ENCODE peak calls at places on chromosomes 5 and 9, in five cellular contexts. One of them, this sample, is unnamed.
A peak's percentile ranks its signal among the peaks of the same experiment; 100 is the strongest.

GRCh38 chr5:158634713-158635112 is 465.0 kb downstream of the EBF1 start:
- DNase-seq in Peyer's patch: no peak
- DNase-seq in IMR-90: no peak
- DNase-seq in HepG2: no peak
- DNase-seq in tibial nerve: no peak
- DNase-seq in this sample: no peak

GRCh38 chr5:158843305-158843704 is 256.4 kb downstream of the EBF1 start:
- DNase-seq in Peyer's patch: no peak
- DNase-seq in HepG2: no peak
- DNase-seq in tibial nerve: no peak
- DNase-seq in IMR-90: no peak
- DNase-seq in this sample: no peak

GRCh38 chr5:147565524-147565923 is 55.7 kb upstream of the DPYSL3 start:
- DNase-seq in HepG2: peak; percentile 17
- DNase-seq in Peyer's patch: no peak
- DNase-seq in IMR-90: peak; percentile 81
- DNase-seq in tibial nerve: no peak
- DNase-seq in this sample: no peak

GRCh38 chr9:77901771-77902170 is 129.8 kb downstream of the GNAQ start:
- DNase-seq in HepG2: no peak
- DNase-seq in Peyer's patch: no peak
- DNase-seq in IMR-90: no peak
- DNase-seq in tibial nerve: no peak
- DNase-seq in this sample: no peak

GRCh38 chr5:116441223-116441622 is 133.4 kb downstream of the SEMA6A start:
- DNase-seq in Peyer's patch: no peak
- DNase-seq in IMR-90: no peak
- DNase-seq in HepG2: no peak
- DNase-seq in tibial nerve: no peak
- DNase-seq in this sample: no peak

GRCh38 chr5:7878381-7878873 is 9.5 kb downstream of the MTRR start:
- DNase-seq in IMR-90: peak; percentile 76
- DNase-seq in HepG2: peak; percentile 41
- DNase-seq in Peyer's patch: no peak
- DNase-seq in tibial nerve: no peak
- DNase-seq in this sample: no peak

GRCh38 chr5:10592598-10592997 is 28.7 kb downstream of the ANKRD33B start:
- DNase-seq in tibial nerve: no peak
- DNase-seq in HepG2: no peak
- DNase-seq in IMR-90: no peak
- DNase-seq in Peyer's patch: no peak
- DNase-seq in this sample: no peak

GRCh38 chr9:133733074-133733408 is 5.1 kb downstream of the SARDH start:
- DNase-seq in HepG2: no peak
- DNase-seq in Peyer's patch: no peak
- DNase-seq in tibial nerve: no peak
- DNase-seq in IMR-90: no peak
- DNase-seq in this sample: peak; percentile 8

GRCh38 chr9:134518004-134518606 is 123.5 kb upstream of the COL5A1 start:
- DNase-seq in IMR-90: no peak
- DNase-seq in HepG2: no peak
- DNase-seq in Peyer's patch: no peak
- DNase-seq in tibial nerve: no peak
- DNase-seq in this sample: no peak

GRCh38 chr9:131522257-131523085 is 8.6 kb downstream of the UCK1 start:
- DNase-seq in tibial nerve: no peak
- DNase-seq in Peyer's patch: no peak
- DNase-seq in HepG2: no peak
- DNase-seq in IMR-90: no peak
- DNase-seq in this sample: no peak

GRCh38 chr5:94903719-94904118 is 285.2 kb downstream of the SLF1 start:
- DNase-seq in HepG2: no peak
- DNase-seq in tibial nerve: no peak
- DNase-seq in Peyer's patch: no peak
- DNase-seq in IMR-90: no peak
- DNase-seq in this sample: no peak

GRCh38 chr5:142576804-142577203 is 109.1 kb downstream of the FGF1 start:
- DNase-seq in Peyer's patch: no peak
- DNase-seq in HepG2: no peak
- DNase-seq in IMR-90: no peak
- DNase-seq in tibial nerve: no peak
- DNase-seq in this sample: no peak

GRCh38 chr5:26945881-26946280 is 92.5 kb downstream of the CDH9 start:
- DNase-seq in tibial nerve: no peak
- DNase-seq in HepG2: no peak
- DNase-seq in Peyer's patch: no peak
- DNase-seq in IMR-90: no peak
- DNase-seq in this sample: no peak

GRCh38 chr5:157025093-157025698 is 33.7 kb downstream of the HAVCR1 start:
- DNase-seq in HepG2: no peak
- DNase-seq in tibial nerve: no peak
- DNase-seq in IMR-90: no peak
- DNase-seq in Peyer's patch: peak; percentile 65
- DNase-seq in this sample: no peak

GRCh38 chr9:100425758-100426157 is 1.2 kb upstream of the MSANTD3 start:
- DNase-seq in IMR-90: no peak
- DNase-seq in Peyer's patch: no peak
- DNase-seq in HepG2: no peak
- DNase-seq in tibial nerve: no peak
- DNase-seq in this sample: no peak

GRCh38 chr5:14365831-14366435 is 215.7 kb upstream of the OTULINL start:
- DNase-seq in tibial nerve: no peak
- DNase-seq in IMR-90: no peak
- DNase-seq in Peyer's patch: no peak
- DNase-seq in HepG2: no peak
- DNase-seq in this sample: no peak

GRCh38 chr9:136091582-136092352 is 3.3 kb downstream of the NACC2 start:
- DNase-seq in Peyer's patch: no peak
- DNase-seq in tibial nerve: no peak
- DNase-seq in IMR-90: peak; percentile 20
- DNase-seq in HepG2: no peak
- DNase-seq in this sample: no peak

GRCh38 chr5:135492319-135492626 is 40.1 kb upstream of the TIFAB start:
- DNase-seq in tibial nerve: no peak
- DNase-seq in HepG2: no peak
- DNase-seq in Peyer's patch: no peak
- DNase-seq in IMR-90: no peak
- DNase-seq in this sample: no peak

GRCh38 chr9:107274953-107275422 is 8.1 kb upstream of the RAD23B start:
- DNase-seq in tibial nerve: no peak
- DNase-seq in Peyer's patch: no peak
- DNase-seq in HepG2: peak; percentile 57
- DNase-seq in IMR-90: peak; percentile 99
- DNase-seq in this sample: no peak

DNA sequence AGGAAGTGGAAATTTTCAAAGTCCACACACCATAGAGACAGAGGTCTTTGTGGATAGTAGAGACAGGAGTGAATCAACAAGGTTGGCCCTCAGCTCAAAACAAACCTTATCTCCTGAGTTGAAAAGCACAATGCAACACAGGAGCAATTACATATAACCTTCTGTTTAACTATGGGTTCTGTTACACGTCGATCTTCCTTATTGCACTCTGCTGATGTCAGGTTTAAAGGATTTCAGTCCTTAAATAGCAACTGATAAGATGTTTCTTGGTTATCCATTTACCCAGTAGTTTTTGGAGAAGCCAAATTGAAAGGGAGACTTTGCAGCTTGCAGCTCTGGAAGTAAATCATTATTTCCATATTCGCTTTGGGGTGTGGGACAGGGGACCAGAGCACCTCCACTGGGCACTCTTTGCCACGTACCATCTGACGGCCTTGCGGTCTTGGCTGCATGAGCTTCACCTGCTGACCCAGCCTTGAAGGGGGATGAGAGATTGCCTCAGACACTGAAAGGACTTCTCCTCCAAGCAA is 56.0 kb upstream of the ZNF622 start:
- DNase-seq in tibial nerve: no peak
- DNase-seq in HepG2: peak; percentile 41
- DNase-seq in IMR-90: no peak
- DNase-seq in Peyer's patch: no peak
- DNase-seq in this sample: no peak
- TF ChIP-seq POLR2A in tibial nerve: no peak
- TF ChIP-seq POLR2A in HepG2: no peak
- TF ChIP-seq POLR2A in IMR-90: no peak
- TF ChIP-seq POLR2A in Peyer's patch: peak; percentile 51
- TF ChIP-seq POLR2A in this sample: no peak

GRCh38 chr9:37465249-37466036 is at the start of gene ZBTB5:
- DNase-seq in IMR-90: peak; percentile 100
- DNase-seq in tibial nerve: peak; percentile 99
- DNase-seq in Peyer's patch: peak; percentile 100
- DNase-seq in HepG2: peak; percentile 100
- DNase-seq in this sample: peak; percentile 98
- TF ChIP-seq POLR2A in IMR-90: no peak
- TF ChIP-seq POLR2A in tibial nerve: peak; percentile 67
- TF ChIP-seq POLR2A in Peyer's patch: peak; percentile 78
- TF ChIP-seq POLR2A in HepG2: peak; percentile 76
- TF ChIP-seq POLR2A in this sample: peak; percentile 59

DNA sequence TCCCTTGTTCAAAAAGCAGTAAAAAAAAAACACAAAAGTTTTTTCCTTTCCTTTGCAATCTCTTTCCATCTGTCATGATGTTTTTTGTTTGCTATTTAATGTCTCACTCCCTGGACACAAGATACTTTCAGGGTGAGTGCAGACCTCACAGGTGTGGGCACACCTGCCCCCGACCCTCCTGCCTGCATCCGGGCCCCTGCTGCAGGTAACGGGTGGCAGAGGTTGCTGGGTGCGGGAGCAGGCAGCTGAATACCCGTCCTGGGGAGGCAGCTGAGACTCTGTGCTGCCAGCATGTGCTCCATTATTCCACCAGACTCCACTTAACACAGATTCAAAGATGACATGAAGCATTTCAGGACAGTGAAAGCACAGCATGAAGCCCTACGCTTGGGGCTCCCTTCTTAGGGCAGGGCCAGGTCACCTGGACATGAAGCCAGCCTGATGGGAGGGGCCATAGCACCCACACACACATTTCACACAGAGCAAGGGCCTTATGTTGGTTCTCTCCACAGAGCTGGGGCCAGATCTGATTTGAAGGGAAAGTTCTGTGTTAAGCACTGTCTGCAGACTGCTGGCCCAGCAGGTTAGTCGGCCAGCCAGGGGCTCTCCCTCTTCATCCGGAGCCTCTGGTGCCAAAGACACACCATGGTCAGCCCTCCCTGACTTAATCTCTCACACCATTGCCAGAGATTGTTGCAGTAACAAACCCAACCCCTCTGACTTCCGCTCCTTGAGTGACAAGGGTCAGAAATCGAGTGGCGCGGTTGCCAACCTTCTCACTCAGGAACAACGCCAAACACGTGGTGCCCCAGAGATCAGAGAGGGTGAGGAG is 13.0 kb downstream of the NEK6 start:
- DNase-seq in HepG2: no peak
- DNase-seq in Peyer's patch: peak; percentile 87
- DNase-seq in IMR-90: no peak
- DNase-seq in tibial nerve: peak; percentile 60
- DNase-seq in this sample: no peak
- TF ChIP-seq POLR2A in HepG2: no peak
- TF ChIP-seq POLR2A in Peyer's patch: no peak
- TF ChIP-seq POLR2A in IMR-90: no peak
- TF ChIP-seq POLR2A in tibial nerve: no peak
- TF ChIP-seq POLR2A in this sample: no peak

GRCh38 chr5:179806250-179807045 is at the start of gene MGAT4B:
- DNase-seq in Peyer's patch: peak; percentile 88
- DNase-seq in IMR-90: peak; percentile 70
- DNase-seq in tibial nerve: peak; percentile 55
- DNase-seq in HepG2: no peak
- DNase-seq in this sample: peak; percentile 72
- TF ChIP-seq POLR2A in Peyer's patch: no peak
- TF ChIP-seq POLR2A in IMR-90: peak; percentile 57
- TF ChIP-seq POLR2A in tibial nerve: peak; percentile 67
- TF ChIP-seq POLR2A in HepG2: peak; percentile 42
- TF ChIP-seq POLR2A in this sample: peak; percentile 61

GRCh38 chr9:112493738-112494137 is 7.1 kb downstream of the KIAA1958 start:
- DNase-seq in Peyer's patch: no peak
- DNase-seq in tibial nerve: no peak
- DNase-seq in IMR-90: no peak
- DNase-seq in HepG2: no peak
- DNase-seq in this sample: peak; percentile 51

GRCh38 chr9:112500842-112501241 is 14.2 kb downstream of the KIAA1958 start:
- DNase-seq in HepG2: no peak
- DNase-seq in IMR-90: no peak
- DNase-seq in Peyer's patch: no peak
- DNase-seq in tibial nerve: no peak
- DNase-seq in this sample: no peak

GRCh38 chr9:112495614-112496013 is 9.0 kb downstream of the KIAA1958 start:
- DNase-seq in tibial nerve: no peak
- DNase-seq in IMR-90: no peak
- DNase-seq in Peyer's patch: no peak
- DNase-seq in HepG2: peak; percentile 48
- DNase-seq in this sample: no peak

GRCh38 chr9:112494153-112494552 is 7.5 kb downstream of the KIAA1958 start:
- DNase-seq in Peyer's patch: no peak
- DNase-seq in tibial nerve: no peak
- DNase-seq in IMR-90: no peak
- DNase-seq in HepG2: no peak
- DNase-seq in this sample: no peak

DNA sequence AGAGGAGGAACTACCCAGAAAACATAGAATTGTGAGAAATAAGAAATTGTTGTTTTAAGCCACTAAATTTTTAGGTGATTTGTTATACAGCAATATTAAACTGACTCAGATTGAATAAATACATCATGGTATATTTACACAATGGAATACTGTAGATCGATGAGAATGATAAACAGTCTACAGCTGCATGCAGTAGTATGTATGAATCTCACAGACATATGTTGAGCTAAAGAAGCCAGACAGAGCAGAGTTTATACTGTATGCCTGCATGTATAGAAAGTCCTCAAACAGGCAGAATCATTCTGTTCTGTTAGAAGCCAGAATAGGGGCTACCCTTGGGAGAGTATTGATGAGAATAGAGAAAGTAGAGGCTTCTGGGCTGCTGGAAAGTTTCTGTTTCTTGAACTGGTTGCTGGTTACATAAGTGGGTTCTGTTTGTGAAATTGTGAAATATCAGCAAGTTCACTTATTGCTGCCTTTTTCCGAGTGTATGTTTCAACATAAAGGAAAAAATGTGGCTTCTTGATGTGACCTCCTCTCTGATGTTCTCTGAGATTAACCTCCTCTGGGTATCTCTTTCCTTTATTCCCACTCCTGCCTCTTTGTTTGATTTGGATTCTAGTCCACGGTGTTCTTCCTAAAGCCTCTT is 9.6 kb downstream of the KIAA1958 start:
- DNase-seq in IMR-90: peak; percentile 15
- DNase-seq in tibial nerve: no peak
- DNase-seq in Peyer's patch: no peak
- DNase-seq in HepG2: peak; percentile 77
- DNase-seq in this sample: no peak
- TF ChIP-seq POLR2A in IMR-90: no peak
- TF ChIP-seq POLR2A in tibial nerve: no peak
- TF ChIP-seq POLR2A in Peyer's patch: no peak
- TF ChIP-seq POLR2A in HepG2: no peak
- TF ChIP-seq POLR2A in this sample: no peak

This sample was measured in ovary.